ENCODE peak calls at places on chromosomes 3 and 15, in four cellular contexts. G is adrenal gland, O is ovary, E is K562. B is an unnamed sample.

GRCh38 chr3:53776494-53777101 is 69.6 kb downstream of the CHDH start:
- DNase-seq in G (no peak), O (no peak), E (no peak), B (no peak)

GRCh38 chr3:33165372-33165771 is 51.6 kb downstream of the CRTAP start:
- DNase-seq in G (no peak), O (no peak), E (no peak), B (no peak)

GRCh38 chr15:50116477-50116876 is 2.6 kb downstream of the ATP8B4 start:
- DNase-seq in G (peak), O (no peak), E (peak), B (no peak)

GRCh38 chr3:47096955-47097354 is 67.0 kb downstream of the SETD2 start:
- DNase-seq in G (no peak), O (no peak), E (no peak), B (no peak)

GRCh38 chr3:157148123-157148889 is 11.6 kb downstream of the CCNL1 start:
- DNase-seq in G (no peak), O (no peak), E (no peak), B (no peak)

GRCh38 chr3:129577925-129578742 is 28.3 kb downstream of the PLXND1 start:
- DNase-seq in G (no peak), O (peak), E (peak), B (peak)

GRCh38 chr3:165225604-165226003 is 29.4 kb upstream of the SLITRK3 start:
- DNase-seq in G (no peak), O (no peak), E (no peak), B (no peak)

GRCh38 chr3:175526609-175527280 is 667.6 kb downstream of the NAALADL2 start:
- DNase-seq in G (no peak), O (no peak), E (no peak), B (no peak)

GRCh38 chr15:100671858-100672543 is 69.6 kb downstream of the ASB7 start:
- DNase-seq in G (no peak), O (no peak), E (peak), B (no peak)

GRCh38 chr3:113079532-113079931 is 88.7 kb downstream of the GTPBP8 start:
- DNase-seq in G (no peak), O (no peak), E (no peak), B (no peak)

GRCh38 chr3:40925228-40925627 is 274.1 kb upstream of the CTNNB1 start:
- DNase-seq in G (no peak), O (no peak), E (no peak), B (no peak)

GRCh38 chr3:129576514-129577345 is 29.7 kb downstream of the PLXND1 start:
- DNase-seq in G (no peak), O (peak), E (no peak), B (peak)

GRCh38 chr3:111851511-111851954 is 7.5 kb upstream of the PHLDB2 start:
- DNase-seq in G (peak), O (no peak), E (no peak), B (no peak)

GRCh38 chr3:143095813-143096212 is 23.8 kb upstream of the CHST2 start:
- DNase-seq in G (no peak), O (no peak), E (no peak), B (no peak)

GRCh38 chr3:89261673-89262072 is 154.3 kb downstream of the EPHA3 start:
- DNase-seq in G (no peak), O (no peak), E (no peak), B (no peak)

GRCh38 chr15:90596943-90597342 is 67.2 kb downstream of the CRTC3 start:
- DNase-seq in G (no peak), O (peak), E (no peak), B (no peak)

GRCh38 chr3:106345353-106346027 is 476.7 kb upstream of the CBLB start:
- DNase-seq in G (no peak), O (no peak), E (no peak), B (no peak)

GRCh38 chr3:15512173-15512572 is 9.3 kb downstream of the COLQ start:
- DNase-seq in G (no peak), O (peak), E (no peak), B (no peak)

GRCh38 chr3:127799476-127800222 is 22.7 kb downstream of the MGLL start:
- DNase-seq in G (no peak), O (no peak), E (no peak), B (no peak)

GRCh38 chr3:168249048-168249538 is 153.4 kb upstream of the GOLIM4 start:
- DNase-seq in G (no peak), O (no peak), E (no peak), B (no peak)

GRCh38 chr3:133691410-133692107 is 29.8 kb upstream of the TOPBP1 start:
- DNase-seq in G (no peak), O (no peak), E (no peak), B (no peak)

GRCh38 chr3:52774901-52775864 is 2.2 kb upstream of the ITIH1 start:
- DNase-seq in G (no peak), O (no peak), E (no peak), B (no peak)

GRCh38 chr3:192825191-192825590 is 92.5 kb downstream of the MB21D2 start:
- DNase-seq in G (no peak), O (no peak), E (no peak), B (no peak)

GRCh38 chr3:43505351-43505750 is 116.5 kb downstream of the ANO10 start:
- DNase-seq in G (no peak), O (no peak), E (no peak), B (no peak)

GRCh38 chr3:5197022-5197421 is 9.5 kb downstream of the EDEM1 start:
- DNase-seq in G (no peak), O (no peak), E (no peak), B (no peak)

GRCh38 chr3:195175476-195176337 is 95.3 kb downstream of the XXYLT1 start:
- DNase-seq in G (no peak), O (no peak), E (no peak), B (no peak)

GRCh38 chr15:69304176-69304533 is 5.4 kb downstream of the PAQR5 start:
- DNase-seq in G (peak), O (no peak), E (no peak), B (no peak)

GRCh38 chr3:23406576-23406975 is 203.4 kb downstream of the UBE2E2 start:
- DNase-seq in G (no peak), O (no peak), E (no peak), B (no peak)

GRCh38 chr15:89679221-89679620 is at the start of gene PLIN1:
- DNase-seq in G (no peak), O (no peak), E (no peak), B (no peak)

GRCh38 chr3:96843505-96844203 is 29.3 kb downstream of the EPHA6 start:
- DNase-seq in G (no peak), O (no peak), E (no peak), B (no peak)

GRCh38 chr3:108473711-108474110 is 36.7 kb downstream of the MYH15 start:
- DNase-seq in G (no peak), O (no peak), E (no peak), B (no peak)

GRCh38 chr3:108835101-108835500 is 12.5 kb downstream of the TRAT1 start:
- DNase-seq in G (no peak), O (no peak), E (no peak), B (no peak)

GRCh38 chr3:66140763-66141372 is 79.9 kb upstream of the SLC25A26 start:
- DNase-seq in G (no peak), O (no peak), E (no peak), B (no peak)

GRCh38 chr15:89034305-89034704 is 54.0 kb upstream of the ABHD2 start:
- DNase-seq in G (no peak), O (no peak), E (no peak), B (no peak)

GRCh38 chr3:45593708-45594601 is 596 bp upstream of the LIMD1 start:
- DNase-seq in G (peak), O (peak), E (peak), B (peak)

GRCh38 chr3:175716451-175716850 is 857.3 kb downstream of the NAALADL2 start:
- DNase-seq in G (no peak), O (no peak), E (no peak), B (no peak)

GRCh38 chr3:44434834-44435510 is 42.5 kb downstream of the ZNF445 start:
- DNase-seq in G (no peak), O (no peak), E (no peak), B (no peak)

GRCh38 chr15:81303241-81304225 is 20.4 kb downstream of the STARD5 start:
- DNase-seq in G (no peak), O (no peak), E (no peak), B (no peak)

GRCh38 chr15:77311618-77312398 is 108.1 kb downstream of the PEAK1 start:
- DNase-seq in G (no peak), O (no peak), E (no peak), B (no peak)

GRCh38 chr15:96331942-96332853 is 1.7 kb downstream of the NR2F2 start:
- DNase-seq in G (peak), O (peak), E (no peak), B (no peak)

GRCh38 chr15:96331141-96331941 is 841 bp downstream of the NR2F2 start:
- DNase-seq in G (peak), O (peak), E (peak), B (no peak)

GRCh38 chr15:96329403-96329981 is 1.0 kb upstream of the NR2F2 start:
- DNase-seq in G (peak), O (peak), E (no peak), B (no peak)

GRCh38 chr15:96330064-96330449 is 443 bp upstream of the NR2F2 start:
- DNase-seq in G (peak), O (no peak), E (no peak), B (no peak)

GRCh38 chr15:96330450-96331140 is at the start of gene NR2F2:
- DNase-seq in G (peak), O (peak), E (peak), B (peak)
- TF ChIP-seq POLR2A in G (peak), O (peak), E (peak), B (peak)

GRCh38 chr3:8963137-8963853 is at the start of gene RAD18:
- DNase-seq in G (peak), O (peak), E (peak), B (peak)
- TF ChIP-seq POLR2A in G (peak), O (no peak), E (peak), B (peak)

DNA sequence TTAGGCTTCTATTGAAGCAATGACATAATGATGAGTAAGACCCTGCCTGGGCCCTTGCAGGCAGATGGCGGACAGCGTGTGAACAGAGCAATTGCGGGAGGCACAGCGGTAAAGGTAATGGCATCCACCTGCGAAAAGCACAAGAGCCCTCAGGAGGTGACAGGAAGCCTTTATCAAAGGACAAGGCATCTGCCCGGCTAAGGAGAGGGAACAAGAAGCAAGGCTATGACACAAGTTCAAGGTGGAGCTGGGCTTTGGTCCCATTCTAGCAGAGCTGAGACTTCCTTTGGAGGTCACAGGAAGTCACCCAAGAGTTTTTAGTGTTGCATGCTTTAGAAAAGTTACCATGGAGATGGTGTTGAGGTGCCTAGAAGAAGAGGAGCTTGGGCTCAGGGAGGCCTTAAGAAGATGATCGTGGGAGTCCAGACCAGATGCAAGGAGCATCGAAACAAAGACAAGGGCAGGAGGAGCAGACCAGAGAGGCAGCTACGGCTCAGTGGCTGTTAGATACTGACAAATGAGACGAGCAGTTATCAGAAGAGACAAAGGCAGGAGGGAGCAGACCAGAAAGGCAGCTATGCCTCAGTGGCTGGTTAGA is 34.5 kb downstream of the OSBPL10 start:
- DNase-seq in G (no peak), O (no peak), E (no peak), B (no peak)
- TF ChIP-seq POLR2A in G (no peak), O (no peak), E (no peak), B (no peak)

GRCh38 chr3:58731673-58732072 is 65.1 kb upstream of the FAM3D start:
- DNase-seq in G (no peak), O (no peak), E (no peak), B (no peak)
- TF ChIP-seq POLR2A in G (no peak), O (no peak), E (no peak), B (no peak)

GRCh38 chr3:196634851-196635250 is 4.6 kb upstream of the NRROS start:
- DNase-seq in G (no peak), O (no peak), E (no peak), B (no peak)
- TF ChIP-seq POLR2A in G (no peak), O (no peak), E (no peak), B (no peak)

GRCh38 chr3:98732239-98733054 is 30.7 kb upstream of the ST3GAL6 start:
- DNase-seq in G (peak), O (peak), E (no peak), B (peak)
- TF ChIP-seq POLR2A in G (peak), O (no peak), E (no peak), B (no peak)

GRCh38 chr3:13487403-13487802 is 7.3 kb downstream of the HDAC11 start:
- DNase-seq in G (no peak), O (no peak), E (no peak), B (no peak)

GRCh38 chr3:13483286-13483685 is 3.2 kb downstream of the HDAC11 start:
- DNase-seq in G (no peak), O (no peak), E (peak), B (no peak)

GRCh38 chr3:13483988-13484695 is 4.0 kb downstream of the HDAC11 start:
- DNase-seq in G (no peak), O (no peak), E (no peak), B (no peak)

GRCh38 chr3:13482106-13482690 is 2.1 kb downstream of the HDAC11 start:
- DNase-seq in G (no peak), O (no peak), E (no peak), B (no peak)

DNA sequence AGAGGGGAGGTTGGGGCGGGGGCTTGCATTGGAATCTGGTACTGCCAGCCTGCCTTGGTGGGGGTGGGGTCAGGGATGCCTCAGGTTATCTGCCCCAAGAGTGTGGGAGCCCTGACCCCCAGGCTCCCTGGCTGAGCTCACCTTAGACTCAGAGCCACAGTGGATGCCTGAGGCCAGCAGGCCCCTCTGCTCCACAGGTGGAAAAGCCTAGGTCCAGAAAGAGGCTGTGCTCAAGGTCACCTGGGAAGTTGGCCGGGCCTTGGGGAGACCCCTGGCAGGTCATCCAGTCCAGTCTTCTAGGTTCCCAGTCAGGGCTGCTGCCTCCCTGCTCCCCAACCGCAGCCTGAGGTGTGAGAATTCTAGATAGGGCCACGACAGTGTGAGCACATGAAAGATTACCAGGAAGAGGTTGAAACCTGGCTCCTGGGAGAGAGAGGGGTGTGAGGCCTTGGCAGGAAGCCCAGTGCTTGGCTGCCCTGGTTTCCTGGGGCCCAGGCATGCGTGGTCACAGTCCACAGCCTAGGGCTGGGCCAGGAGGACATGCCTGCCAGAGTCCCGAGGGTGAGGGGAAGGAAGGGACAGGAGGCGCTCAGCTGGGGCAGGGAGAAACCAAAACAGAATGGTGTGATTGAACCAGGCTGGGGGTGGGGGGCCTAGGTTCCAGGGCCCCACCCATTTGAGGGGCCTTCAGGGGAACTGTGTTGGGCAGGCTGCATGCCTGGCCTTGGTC is 4.9 kb downstream of the HDAC11 start:
- DNase-seq in G (peak), O (peak), E (peak), B (peak)
- TF ChIP-seq POLR2A in G (peak), O (no peak), E (peak), B (peak)

GRCh38 chr15:73699249-73700040 is 15.3 kb downstream of the CD276 start:
- DNase-seq in G (no peak), O (no peak), E (no peak), B (no peak)
- TF ChIP-seq POLR2A in G (no peak), O (no peak), E (no peak), B (no peak)

GRCh38 chr3:139677341-139678155 is at the start of gene NMNAT3:
- DNase-seq in G (peak), O (peak), E (peak), B (peak)
- TF ChIP-seq POLR2A in G (peak), O (no peak), E (peak), B (no peak)

GRCh38 chr3:88150371-88150770 is 612 bp downstream of the C3orf38 start:
- DNase-seq in G (no peak), O (no peak), E (peak), B (no peak)

GRCh38 chr3:88150771-88151170 is 1.0 kb downstream of the C3orf38 start:
- DNase-seq in G (no peak), O (no peak), E (no peak), B (no peak)

GRCh38 chr3:88149146-88149515 is 628 bp upstream of the C3orf38 start:
- DNase-seq in G (no peak), O (no peak), E (peak), B (no peak)

GRCh38 chr3:88148651-88149050 is 1.1 kb upstream of the C3orf38 start:
- DNase-seq in G (no peak), O (peak), E (no peak), B (no peak)

DNA sequence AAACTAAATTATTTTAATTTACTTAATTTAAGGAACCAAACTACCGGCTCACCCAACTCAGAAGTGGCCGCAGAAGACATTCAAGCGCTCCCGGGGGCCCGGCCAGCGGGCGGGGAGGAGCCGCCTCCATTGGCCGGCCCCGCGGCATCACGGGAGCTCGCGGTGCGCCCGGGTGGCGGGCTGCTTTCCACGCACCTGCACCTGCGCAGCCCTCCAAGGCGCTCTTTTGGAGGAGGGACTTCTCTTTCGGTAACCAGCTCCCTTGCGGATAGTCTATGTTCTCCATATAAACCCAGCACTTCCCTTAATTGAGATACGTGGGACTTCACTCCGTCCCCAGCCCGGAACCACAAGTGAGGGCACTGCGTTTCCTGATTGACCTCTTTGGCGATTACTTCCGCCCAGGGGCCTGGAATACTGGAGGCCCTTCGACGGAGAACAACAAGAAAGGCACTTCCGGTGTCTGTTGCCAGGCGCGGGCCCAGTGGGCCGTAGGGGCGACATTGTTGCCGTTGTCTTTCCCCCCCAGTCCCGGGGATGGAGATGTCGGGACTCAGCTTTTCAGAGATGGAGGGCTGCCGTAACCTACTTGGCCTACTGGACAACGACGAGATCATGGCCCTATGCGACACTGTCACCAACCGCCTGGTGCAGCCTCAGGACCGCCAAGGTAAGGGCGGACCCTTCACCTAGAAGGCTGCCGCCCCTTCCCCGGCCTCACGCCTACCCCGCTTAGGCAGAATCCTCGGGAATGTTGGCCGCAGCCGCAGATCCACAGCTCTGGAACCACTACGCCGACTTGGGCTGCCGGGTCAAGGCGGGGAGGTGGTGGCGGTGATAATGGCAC is at the start of gene C3orf38:
- DNase-seq in G (peak), O (peak), E (peak), B (peak)
- TF ChIP-seq POLR2A in G (peak), O (peak), E (peak), B (peak)

B was measured in Peyer's patch.